ENCODE peak calls at places on chromosomes 4 and X, in five cellular contexts. G is cardiac muscle cell, I is ovary, U is brain microvascular endothelial cell, B is BJ. A is an unnamed sample.

GRCh38 chr4:39814403-39815185 is 116.7 kb downstream of the UBE2K start:
- DNase-seq in I (no peak), U (peak), B (no peak), G (peak), A (peak)

GRCh38 chr4:169254546-169254983 is 16.2 kb downstream of the SH3RF1 start:
- DNase-seq in I (peak), B (peak), G (no peak), U (peak), A (peak)

GRCh38 chr4:184250795-184251679 is 33.4 kb upstream of the ENPP6 start:
- DNase-seq in G (peak), B (no peak), I (no peak), U (peak), A (peak)

GRCh38 chr4:19478791-19479190 is 772.9 kb upstream of the SLIT2 start:
- DNase-seq in I (no peak), U (no peak), G (no peak), B (no peak), A (peak)

GRCh38 chrX:49233176-49233575 is at the start of gene CACNA1F:
- DNase-seq in B (no peak), G (no peak), I (no peak), U (no peak), A (no peak)

GRCh38 chrX:107712231-107713204 is 63.1 kb downstream of the TSC22D3 start:
- DNase-seq in G (no peak), B (no peak), U (peak), I (peak), A (peak)

GRCh38 chr4:173821031-173821430 is 291.0 kb upstream of the HAND2 start:
- DNase-seq in B (peak), G (no peak), I (no peak), U (no peak), A (peak)

GRCh38 chrX:119690921-119691716 is 1.8 kb downstream of the SEPTIN6 start:
- DNase-seq in G (no peak), I (no peak), U (peak), B (no peak), A (peak)

GRCh38 chrX:8273451-8273894 is 102.4 kb upstream of the VCX2 start:
- DNase-seq in G (no peak), I (no peak), B (no peak), U (peak), A (no peak)

GRCh38 chr4:144646523-144647094 is 653 bp downstream of the HHIP start:
- DNase-seq in U (no peak), G (peak), B (no peak), I (peak), A (no peak)

GRCh38 chr4:98928131-98928504 is 815 bp downstream of the EIF4E start:
- DNase-seq in B (no peak), U (peak), G (peak), I (peak), A (peak)

GRCh38 chr4:101355246-101355645 is 7.9 kb upstream of the PPP3CA start:
- DNase-seq in U (no peak), I (no peak), G (no peak), B (no peak), A (no peak)
- H3K4me3 ChIP-seq in U (no peak), I (no peak), G (no peak), B (no peak), A (no peak)

GRCh38 chr4:680931-681645 is 6.7 kb downstream of the MYL5 start:
- DNase-seq in G (peak), I (peak), B (no peak), U (no peak), A (peak)
- H3K4me3 ChIP-seq in G (peak), I (peak), B (peak), U (peak), A (peak)

DNA sequence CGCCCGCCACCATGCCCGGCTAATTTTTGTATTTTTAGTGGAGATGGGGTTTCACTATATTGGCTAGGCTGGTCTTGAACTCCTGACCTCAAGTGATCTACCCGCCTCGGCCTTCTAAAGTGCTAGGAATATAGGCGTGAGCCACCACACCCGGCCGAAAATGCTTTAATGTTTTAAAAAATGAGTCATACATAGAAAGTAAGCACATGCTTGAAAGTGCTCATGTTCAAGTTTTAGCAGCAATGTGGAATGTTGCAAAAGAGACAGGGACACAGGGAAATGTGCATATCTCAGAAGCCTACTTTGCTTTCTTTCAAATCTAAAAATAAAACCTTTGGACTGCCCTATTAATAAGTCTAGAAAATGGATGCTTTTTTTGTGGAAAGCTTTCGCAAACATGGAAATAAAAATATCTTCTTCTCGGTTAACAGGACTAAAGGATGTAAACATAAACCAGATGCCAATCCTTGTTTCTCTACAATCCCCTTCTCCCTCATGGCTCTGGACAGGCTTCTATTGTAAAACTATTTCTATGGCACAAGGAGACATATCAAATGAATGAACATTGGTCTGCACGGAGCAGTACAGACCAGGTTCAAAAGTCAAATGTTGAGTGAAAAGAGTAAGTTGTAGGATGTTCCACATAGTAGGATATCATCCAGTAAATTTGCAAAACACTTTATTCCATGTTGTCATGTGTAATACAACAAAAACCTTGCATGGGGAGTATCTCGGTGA is 15.0 kb downstream of the MECP2 start:
- DNase-seq in G (no peak), B (peak), I (no peak), U (peak), A (peak)
- H3K4me3 ChIP-seq in G (no peak), B (no peak), I (no peak), U (no peak), A (no peak)

DNA sequence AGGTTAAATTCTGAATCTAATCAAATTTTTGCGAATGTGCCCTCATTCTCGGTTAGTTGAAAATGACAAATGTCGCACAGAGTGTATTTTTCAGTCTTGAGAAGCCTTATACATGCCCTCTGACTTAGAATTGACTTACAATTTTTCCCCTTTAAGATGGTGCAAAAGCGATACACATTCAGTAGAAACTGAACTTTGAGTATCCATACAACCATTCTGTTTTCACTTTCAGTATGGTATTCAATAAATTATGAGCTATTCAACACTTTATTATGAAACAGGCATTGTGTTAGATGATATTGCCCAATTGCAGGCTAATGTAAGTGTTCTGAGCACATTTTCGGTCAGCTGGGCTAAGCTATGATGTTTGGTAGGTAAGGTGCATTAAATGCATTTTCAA is 43.4 kb downstream of the SLC9A7 start:
- DNase-seq in G (no peak), B (no peak), U (no peak), I (no peak), A (peak)
- H3K4me3 ChIP-seq in G (no peak), B (no peak), U (no peak), I (no peak), A (no peak)

GRCh38 chr4:17448689-17449088 is 63.2 kb downstream of the QDPR start:
- DNase-seq in B (no peak), I (no peak), U (peak), G (no peak), A (peak)

GRCh38 chr4:17447056-17447455 is 64.8 kb downstream of the QDPR start:
- DNase-seq in U (peak), B (no peak), G (no peak), I (no peak), A (no peak)

GRCh38 chr4:17447675-17448298 is 64.1 kb downstream of the QDPR start:
- DNase-seq in I (peak), G (peak), B (no peak), U (peak), A (peak)

GRCh38 chr4:17450431-17450830 is 61.5 kb downstream of the QDPR start:
- DNase-seq in B (no peak), I (no peak), G (no peak), U (no peak), A (no peak)
- H3K4me3 ChIP-seq in B (no peak), I (no peak), G (no peak), U (no peak), A (no peak)

GRCh38 chr4:124459922-124460301 is 252.6 kb downstream of the ANKRD50 start:
- DNase-seq in G (no peak), B (no peak), I (no peak), U (no peak), A (peak)
- H3K4me3 ChIP-seq in G (no peak), B (no peak), I (no peak), U (no peak), A (no peak)